ENCODE peak calls at places on chromosomes 7 and 10, in ten cellular contexts. One of them, this sample, is unnamed.

GRCh38 chr10:49332768-49333167 is 33.8 kb downstream of the C10orf71 start:
- DNase-seq in transverse colon: no peak
- DNase-seq in stomach: no peak
- DNase-seq in suprapubic skin: no peak
- DNase-seq in upper lobe of left lung: no peak
- DNase-seq in uterus: no peak
- DNase-seq in tibial nerve: no peak
- DNase-seq in ovary: no peak
- DNase-seq in spleen: no peak
- DNase-seq in adrenal gland: no peak
- DNase-seq in this sample: no peak

GRCh38 chr7:80410081-80410480 is 101.8 kb downstream of the GNAT3 start:
- DNase-seq in upper lobe of left lung: no peak
- DNase-seq in tibial nerve: no peak
- DNase-seq in transverse colon: no peak
- DNase-seq in stomach: no peak
- DNase-seq in ovary: no peak
- DNase-seq in uterus: no peak
- DNase-seq in spleen: no peak
- DNase-seq in adrenal gland: no peak
- DNase-seq in suprapubic skin: no peak
- DNase-seq in this sample: no peak

GRCh38 chr10:114413398-114413797 is 9.1 kb upstream of the AFAP1L2 start:
- DNase-seq in ovary: no peak
- DNase-seq in tibial nerve: no peak
- DNase-seq in upper lobe of left lung: peak; percentile 84
- DNase-seq in stomach: peak; percentile 66
- DNase-seq in uterus: no peak
- DNase-seq in transverse colon: no peak
- DNase-seq in adrenal gland: peak; percentile 64
- DNase-seq in spleen: no peak
- DNase-seq in suprapubic skin: no peak
- DNase-seq in this sample: peak; percentile 92

GRCh38 chr10:127398140-127398966 is 150.8 kb upstream of the NPS start:
- DNase-seq in transverse colon: no peak
- DNase-seq in adrenal gland: no peak
- DNase-seq in spleen: no peak
- DNase-seq in suprapubic skin: no peak
- DNase-seq in tibial nerve: no peak
- DNase-seq in upper lobe of left lung: no peak
- DNase-seq in stomach: no peak
- DNase-seq in ovary: peak; percentile 11
- DNase-seq in uterus: no peak
- DNase-seq in this sample: no peak

GRCh38 chr7:73833251-73833919 is 2.6 kb downstream of the CLDN4 start:
- DNase-seq in stomach: no peak
- DNase-seq in ovary: no peak
- DNase-seq in suprapubic skin: no peak
- DNase-seq in adrenal gland: no peak
- DNase-seq in spleen: no peak
- DNase-seq in transverse colon: peak; percentile 82
- DNase-seq in uterus: no peak
- DNase-seq in tibial nerve: no peak
- DNase-seq in upper lobe of left lung: peak; percentile 73
- DNase-seq in this sample: peak; percentile 68

GRCh38 chr7:78279457-78279856 is 480.9 kb downstream of the PHTF2 start:
- DNase-seq in adrenal gland: no peak
- DNase-seq in tibial nerve: no peak
- DNase-seq in uterus: no peak
- DNase-seq in suprapubic skin: no peak
- DNase-seq in transverse colon: no peak
- DNase-seq in ovary: no peak
- DNase-seq in upper lobe of left lung: no peak
- DNase-seq in spleen: no peak
- DNase-seq in stomach: no peak
- DNase-seq in this sample: no peak

GRCh38 chr7:33591481-33591880 is 313.9 kb upstream of the BMPER start:
- DNase-seq in upper lobe of left lung: no peak
- DNase-seq in transverse colon: no peak
- DNase-seq in spleen: no peak
- DNase-seq in adrenal gland: no peak
- DNase-seq in suprapubic skin: no peak
- DNase-seq in tibial nerve: no peak
- DNase-seq in uterus: no peak
- DNase-seq in ovary: no peak
- DNase-seq in stomach: no peak
- DNase-seq in this sample: no peak

GRCh38 chr10:113104071-113104470 is 154.0 kb downstream of the TCF7L2 start:
- DNase-seq in adrenal gland: no peak
- DNase-seq in tibial nerve: no peak
- DNase-seq in uterus: peak; percentile 55
- DNase-seq in spleen: no peak
- DNase-seq in suprapubic skin: no peak
- DNase-seq in ovary: no peak
- DNase-seq in stomach: no peak
- DNase-seq in transverse colon: no peak
- DNase-seq in upper lobe of left lung: no peak
- DNase-seq in this sample: no peak

GRCh38 chr7:50531401-50531906 is 33.8 kb downstream of the DDC start:
- DNase-seq in uterus: no peak
- DNase-seq in adrenal gland: peak; percentile 29
- DNase-seq in spleen: no peak
- DNase-seq in ovary: no peak
- DNase-seq in upper lobe of left lung: no peak
- DNase-seq in stomach: no peak
- DNase-seq in transverse colon: no peak
- DNase-seq in tibial nerve: no peak
- DNase-seq in suprapubic skin: no peak
- DNase-seq in this sample: peak; percentile 63

GRCh38 chr7:1019789-1020610 is 24.3 kb upstream of the GPR146 start:
- DNase-seq in tibial nerve: no peak
- DNase-seq in suprapubic skin: no peak
- DNase-seq in uterus: no peak
- DNase-seq in transverse colon: no peak
- DNase-seq in upper lobe of left lung: no peak
- DNase-seq in ovary: no peak
- DNase-seq in stomach: no peak
- DNase-seq in spleen: peak; percentile 75
- DNase-seq in adrenal gland: no peak
- DNase-seq in this sample: no peak

GRCh38 chr7:158754746-158755444 is 50.3 kb upstream of the NCAPG2 start:
- DNase-seq in transverse colon: no peak
- DNase-seq in uterus: no peak
- DNase-seq in tibial nerve: no peak
- DNase-seq in upper lobe of left lung: no peak
- DNase-seq in adrenal gland: no peak
- DNase-seq in ovary: no peak
- DNase-seq in suprapubic skin: no peak
- DNase-seq in stomach: no peak
- DNase-seq in spleen: no peak
- DNase-seq in this sample: no peak

GRCh38 chr10:127094984-127095383 is 101.4 kb downstream of the INSYN2A start:
- DNase-seq in transverse colon: no peak
- DNase-seq in spleen: no peak
- DNase-seq in tibial nerve: no peak
- DNase-seq in adrenal gland: no peak
- DNase-seq in upper lobe of left lung: no peak
- DNase-seq in ovary: no peak
- DNase-seq in uterus: no peak
- DNase-seq in suprapubic skin: no peak
- DNase-seq in stomach: no peak
- DNase-seq in this sample: no peak

GRCh38 chr10:8752146-8752843 is 697.8 kb downstream of the GATA3 start:
- DNase-seq in spleen: no peak
- DNase-seq in ovary: no peak
- DNase-seq in upper lobe of left lung: no peak
- DNase-seq in stomach: no peak
- DNase-seq in uterus: no peak
- DNase-seq in tibial nerve: no peak
- DNase-seq in adrenal gland: no peak
- DNase-seq in transverse colon: no peak
- DNase-seq in suprapubic skin: no peak
- DNase-seq in this sample: no peak

DNA sequence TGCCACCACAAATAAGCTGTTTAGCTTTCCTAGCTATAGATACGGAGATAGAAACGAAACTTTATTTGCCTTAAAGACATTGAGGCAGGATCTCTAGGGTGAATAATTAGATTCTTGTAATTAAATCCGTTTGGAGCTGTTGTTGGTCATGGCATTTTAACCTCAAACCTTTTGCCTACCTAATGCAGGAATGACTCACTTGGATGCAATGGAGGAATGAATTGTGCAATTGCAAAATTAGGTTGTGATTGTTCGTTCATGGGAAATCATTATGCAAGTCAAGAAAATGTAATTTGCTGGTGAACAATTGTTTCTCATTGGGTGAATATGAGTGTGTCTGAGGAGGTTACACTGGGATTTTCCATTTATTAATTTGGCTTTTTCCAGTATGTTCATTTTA is 703.5 kb downstream of the GATA3 start:
- DNase-seq in uterus: no peak
- DNase-seq in ovary: no peak
- DNase-seq in suprapubic skin: no peak
- DNase-seq in tibial nerve: no peak
- DNase-seq in upper lobe of left lung: no peak
- DNase-seq in adrenal gland: no peak
- DNase-seq in spleen: no peak
- DNase-seq in stomach: no peak
- DNase-seq in transverse colon: no peak
- DNase-seq in this sample: no peak
- TF ChIP-seq POLR2A in uterus: no peak
- TF ChIP-seq POLR2A in ovary: no peak
- TF ChIP-seq POLR2A in suprapubic skin: no peak
- TF ChIP-seq POLR2A in tibial nerve: no peak
- TF ChIP-seq POLR2A in upper lobe of left lung: no peak
- TF ChIP-seq POLR2A in adrenal gland: no peak
- TF ChIP-seq POLR2A in spleen: no peak
- TF ChIP-seq POLR2A in stomach: no peak
- TF ChIP-seq POLR2A in transverse colon: no peak
- TF ChIP-seq POLR2A in this sample: no peak

DNA sequence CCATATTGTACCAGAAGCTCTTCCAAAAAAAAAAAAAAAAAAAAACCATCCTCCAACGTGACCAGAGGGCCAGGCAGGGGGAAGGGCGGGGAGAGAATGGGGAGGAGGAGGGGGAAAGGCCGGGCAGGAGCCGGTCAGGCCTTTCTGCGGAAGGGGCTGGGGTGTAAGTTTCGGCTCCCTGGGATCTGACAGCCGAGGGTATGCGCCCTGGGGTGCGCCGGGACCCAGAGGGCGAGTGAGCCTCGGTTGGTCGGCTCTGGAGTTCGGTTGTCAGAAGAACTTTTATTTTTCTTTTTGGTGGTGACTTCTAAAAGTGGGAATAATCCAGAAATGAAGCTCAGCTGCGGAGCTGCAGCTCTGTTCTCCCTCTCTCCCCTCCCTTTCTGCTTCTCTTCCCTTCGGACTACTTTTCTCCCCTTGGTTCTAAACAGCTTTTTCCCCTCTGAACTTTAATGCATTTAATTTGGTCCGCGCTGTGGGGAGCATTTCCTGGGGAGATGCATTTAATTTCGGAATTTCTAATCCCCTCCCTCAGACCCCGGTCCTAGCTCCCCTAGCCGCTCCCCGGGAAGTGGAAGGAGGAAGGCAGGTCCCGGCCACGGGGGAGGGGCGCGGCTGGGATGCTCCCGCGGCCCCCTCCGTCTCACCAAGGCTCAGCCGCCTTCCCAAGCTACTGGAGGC is 3.9 kb upstream of the PAX2 start:
- DNase-seq in ovary: no peak
- DNase-seq in upper lobe of left lung: no peak
- DNase-seq in uterus: no peak
- DNase-seq in transverse colon: no peak
- DNase-seq in spleen: no peak
- DNase-seq in tibial nerve: no peak
- DNase-seq in adrenal gland: no peak
- DNase-seq in suprapubic skin: no peak
- DNase-seq in stomach: no peak
- DNase-seq in this sample: no peak
- H3K4me1 ChIP-seq in ovary: peaks cover 2% of the 10 kb centered on the region
- H3K4me1 ChIP-seq in upper lobe of left lung: peaks cover 51% of the 10 kb centered on the region
- H3K4me1 ChIP-seq in uterus: peaks cover 41% of the 10 kb centered on the region
- H3K4me1 ChIP-seq in transverse colon: peaks cover 34% of the 10 kb centered on the region
- H3K4me1 ChIP-seq in spleen: peaks cover 23% of the 10 kb centered on the region
- H3K4me1 ChIP-seq in tibial nerve: peaks cover 89% of the 10 kb centered on the region
- H3K4me1 ChIP-seq in adrenal gland: peaks cover 12% of the 10 kb centered on the region
- H3K4me1 ChIP-seq in suprapubic skin: peaks cover 69% of the 10 kb centered on the region
- H3K4me1 ChIP-seq in stomach: peaks cover 53% of the 10 kb centered on the region
- H3K4me1 ChIP-seq in this sample: peaks cover 60% of the 10 kb centered on the region

GRCh38 chr10:72184156-72184555 is 31.7 kb upstream of the ANAPC16 start:
- DNase-seq in tibial nerve: no peak
- DNase-seq in spleen: no peak
- DNase-seq in adrenal gland: no peak
- DNase-seq in suprapubic skin: no peak
- DNase-seq in transverse colon: no peak
- DNase-seq in uterus: no peak
- DNase-seq in upper lobe of left lung: no peak
- DNase-seq in ovary: no peak
- DNase-seq in stomach: no peak
- DNase-seq in this sample: no peak

GRCh38 chr10:72186633-72187330 is 29.0 kb upstream of the ANAPC16 start:
- DNase-seq in transverse colon: peak; percentile 15
- DNase-seq in upper lobe of left lung: peak; percentile 35
- DNase-seq in uterus: peak; percentile 81
- DNase-seq in adrenal gland: peak; percentile 41
- DNase-seq in stomach: no peak
- DNase-seq in tibial nerve: no peak
- DNase-seq in suprapubic skin: no peak
- DNase-seq in spleen: no peak
- DNase-seq in ovary: no peak
- DNase-seq in this sample: no peak

GRCh38 chr10:72186213-72186612 is 29.6 kb upstream of the ANAPC16 start:
- DNase-seq in stomach: no peak
- DNase-seq in tibial nerve: no peak
- DNase-seq in upper lobe of left lung: no peak
- DNase-seq in uterus: no peak
- DNase-seq in suprapubic skin: no peak
- DNase-seq in adrenal gland: no peak
- DNase-seq in spleen: no peak
- DNase-seq in transverse colon: no peak
- DNase-seq in ovary: no peak
- DNase-seq in this sample: no peak
- TF ChIP-seq CTCF in stomach: no peak
- TF ChIP-seq CTCF in tibial nerve: no peak
- TF ChIP-seq CTCF in upper lobe of left lung: no peak
- TF ChIP-seq CTCF in uterus: no peak
- TF ChIP-seq CTCF in suprapubic skin: no peak
- TF ChIP-seq CTCF in adrenal gland: no peak
- TF ChIP-seq CTCF in spleen: no peak
- TF ChIP-seq CTCF in transverse colon: no peak
- TF ChIP-seq CTCF in ovary: no peak
- TF ChIP-seq CTCF in this sample: no peak

DNA sequence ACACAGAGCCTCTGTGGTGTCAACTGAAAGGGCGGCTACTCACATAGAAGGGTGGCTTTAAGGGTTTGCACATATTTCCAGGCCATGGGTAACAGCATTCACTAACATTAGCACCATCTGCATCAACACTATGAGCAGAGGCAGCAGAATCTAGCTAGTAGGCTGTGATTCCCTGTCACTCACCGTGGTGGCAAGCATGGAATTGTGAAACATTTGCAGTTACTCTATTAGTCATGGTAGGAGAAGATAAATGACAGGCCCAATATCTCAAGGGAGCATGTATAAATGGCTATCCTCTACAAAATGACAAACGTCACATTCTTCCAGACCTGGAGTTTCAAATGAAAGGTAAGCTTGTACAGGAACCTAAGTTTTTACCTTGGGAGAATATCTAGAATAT is 32.2 kb upstream of the CUBN start:
- DNase-seq in uterus: no peak
- DNase-seq in transverse colon: no peak
- DNase-seq in ovary: no peak
- DNase-seq in spleen: no peak
- DNase-seq in stomach: no peak
- DNase-seq in upper lobe of left lung: no peak
- DNase-seq in adrenal gland: no peak
- DNase-seq in tibial nerve: no peak
- DNase-seq in suprapubic skin: no peak
- DNase-seq in this sample: no peak
- TF ChIP-seq POLR2A in uterus: no peak
- TF ChIP-seq POLR2A in transverse colon: no peak
- TF ChIP-seq POLR2A in ovary: no peak
- TF ChIP-seq POLR2A in spleen: no peak
- TF ChIP-seq POLR2A in stomach: no peak
- TF ChIP-seq POLR2A in upper lobe of left lung: no peak
- TF ChIP-seq POLR2A in adrenal gland: no peak
- TF ChIP-seq POLR2A in tibial nerve: no peak
- TF ChIP-seq POLR2A in suprapubic skin: no peak
- TF ChIP-seq POLR2A in this sample: no peak